ENCODE peak calls at places on chromosomes 2 and 18, in four cellular contexts. P is fibroblast of lung, I is heart right ventricle, N is SJCRH30. R is an unnamed sample.

GRCh38 chr18:67710639-67711038 is 194.1 kb upstream of the DSEL start:
- DNase-seq in P (no peak), I (no peak), N (no peak), R (no peak)

GRCh38 chr18:48540329-48541025 is 1.6 kb downstream of the CTIF start:
- DNase-seq in P (peak; percentile 47), I (peak; percentile 65), N (peak; percentile 66), R (peak; percentile 81)

GRCh38 chr2:73290049-73290839 is 3.1 kb downstream of the EGR4 start:
- DNase-seq in P (peak; percentile 38), I (no peak), N (peak; percentile 24), R (no peak)

GRCh38 chr2:31476511-31477171 is 62.1 kb upstream of the XDH start:
- DNase-seq in P (peak; percentile 8), I (no peak), N (no peak), R (no peak)

GRCh38 chr2:20099780-20100179 is 48.4 kb upstream of the LAPTM4A start:
- DNase-seq in P (no peak), I (no peak), N (no peak), R (no peak)

GRCh38 chr2:218271487-218271797 is 1.1 kb downstream of the PNKD start:
- DNase-seq in P (no peak), I (no peak), N (no peak), R (no peak)

GRCh38 chr2:220320326-220320725 is 692.9 kb downstream of the SLC4A3 start:
- DNase-seq in P (peak; percentile 19), I (no peak), N (no peak), R (no peak)

GRCh38 chr2:207467716-207468347 is 61.9 kb upstream of the CREB1 start:
- DNase-seq in P (peak; percentile 89), I (no peak), N (no peak), R (no peak)

GRCh38 chr2:217853301-217853881 is 149.4 kb downstream of the TNS1 start:
- DNase-seq in P (peak; percentile 82), I (no peak), N (no peak), R (no peak)

DNA sequence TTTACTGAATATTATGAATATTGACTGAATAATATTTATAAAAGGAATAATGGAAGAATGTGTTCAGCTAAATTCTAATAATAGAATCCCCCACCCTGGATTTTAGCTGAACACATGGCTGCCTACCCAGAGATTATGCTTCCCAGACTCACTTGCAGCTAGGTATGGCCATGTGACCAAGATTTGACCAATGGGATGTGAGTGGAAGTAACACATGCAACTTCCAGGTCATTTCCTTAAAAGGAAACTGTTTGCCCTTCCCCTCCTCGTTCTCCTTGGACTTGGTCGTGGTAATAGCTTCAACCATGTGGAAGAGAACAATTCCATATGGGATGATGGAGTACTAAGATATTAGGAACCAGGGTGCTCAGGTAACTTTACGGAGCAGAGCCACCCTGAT is 47.8 kb downstream of the KIAA2012 start:
- DNase-seq in P (no peak), I (no peak), N (no peak), R (no peak)
- H3K4me3 ChIP-seq in P (no peak overlapping the region), I (no peak overlapping the region), N (no peak overlapping the region), R (no peak overlapping the region)

GRCh38 chr18:13562494-13563029 is 163.8 kb downstream of the FAM210A start:
- DNase-seq in P (no peak), I (no peak), N (no peak), R (no peak)

GRCh38 chr18:13565228-13565627 is 161.1 kb downstream of the FAM210A start:
- DNase-seq in P (no peak), I (peak; percentile 80), N (no peak), R (no peak)

GRCh38 chr18:13563390-13563805 is 163.0 kb downstream of the FAM210A start:
- DNase-seq in P (no peak), I (no peak), N (no peak), R (no peak)

GRCh38 chr18:13566941-13567762 is 159.2 kb downstream of the FAM210A start:
- DNase-seq in P (peak; percentile 12), I (peak; percentile 36), N (no peak), R (no peak)

DNA sequence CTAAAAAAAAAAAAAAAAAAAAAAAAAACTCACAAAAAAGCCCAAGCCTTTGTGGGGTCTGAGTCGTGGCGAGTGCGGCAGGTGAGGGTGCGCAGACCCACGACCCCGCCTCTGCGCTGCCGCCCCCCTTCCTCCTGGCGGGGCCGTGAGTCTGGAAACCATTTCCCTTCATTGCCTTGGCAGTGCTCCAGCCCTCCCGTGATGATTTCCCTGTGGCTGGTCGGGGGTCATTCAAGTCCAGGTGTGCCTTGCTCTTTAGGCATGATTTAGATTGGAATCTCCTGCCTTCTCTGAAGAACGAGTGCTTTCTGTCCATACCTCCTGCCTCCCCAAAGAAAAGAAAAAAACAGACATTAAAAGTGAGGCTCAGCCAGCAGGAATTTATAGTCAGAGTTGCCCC is 161.8 kb downstream of the FAM210A start:
- DNase-seq in P (no peak), I (peak; percentile 71), N (no peak), R (no peak)
- H3K27me3 ChIP-seq in P (no peaks in the 10 kb centered on the region), I (no peaks in the 10 kb centered on the region), N (no peaks in the 10 kb centered on the region), R (no peaks in the 10 kb centered on the region)

GRCh38 chr18:53070706-53071105 is 730.7 kb downstream of the DCC start:
- DNase-seq in P (no peak), I (no peak), N (peak; percentile 30), R (no peak)
- H3K4me1 ChIP-seq in P (no peaks in the 10 kb centered on the region), I (no peaks in the 10 kb centered on the region), N (peaks cover 4% of the 10 kb centered on the region), R (no peaks in the 10 kb centered on the region)

GRCh38 chr2:200404615-200405014 is 98.1 kb downstream of the SPATS2L start:
- DNase-seq in P (no peak), I (no peak), N (no peak), R (no peak)
- H3K4me3 ChIP-seq in P (no peak overlapping the region), I (no peak overlapping the region), N (no peak overlapping the region), R (no peak overlapping the region)

GRCh38 chr2:44819061-44819460 is 122.4 kb upstream of the SIX3 start:
- DNase-seq in P (no peak), I (no peak), N (no peak), R (no peak)
- H3K27me3 ChIP-seq in P (peaks cover 6% of the 10 kb centered on the region), I (peaks cover 34% of the 10 kb centered on the region), N (no peaks in the 10 kb centered on the region), R (no peaks in the 10 kb centered on the region)

GRCh38 chr2:26768759-26769500 is 4.8 kb downstream of the SLC35F6 start:
- DNase-seq in P (peak; percentile 56), I (peak; percentile 66), N (no peak), R (no peak)
- H3K4me1 ChIP-seq in P (peaks cover 26% of the 10 kb centered on the region), I (peaks cover 65% of the 10 kb centered on the region), N (peaks cover 28% of the 10 kb centered on the region), R (peaks cover 32% of the 10 kb centered on the region)

R was measured in ovary.